ENCODE peak calls at places on chromosome 13, in ten cellular contexts. B is fibroblast of lung; J is heart left ventricle; E is upper lobe of right lung; F is tibial artery; V is breast epithelium; T is CD8-positive, alpha-beta memory T cell; S is NT2/D1; C is H1; K is psoas muscle. R is an unnamed sample.

GRCh38 chr13:87676254-87677042 is 5.3 kb downstream of the SLITRK5 start:
- DNase-seq in B (no peak), V (no peak), J (no peak), F (no peak), C (no peak), K (no peak), S (no peak), E (no peak), T (no peak), R (no peak)

GRCh38 chr13:50589651-50590054 is 253.8 kb downstream of the DLEU7 start:
- DNase-seq in B (peak; percentile 97), V (no peak), S (no peak), J (no peak), K (no peak), F (no peak), T (no peak), E (no peak), C (no peak), R (no peak)

GRCh38 chr13:110062777-110063442 is 244.0 kb downstream of the COL4A1 start:
- DNase-seq in V (no peak), T (no peak), J (no peak), K (no peak), F (no peak), S (no peak), B (no peak), C (no peak), E (no peak), R (no peak)

GRCh38 chr13:20942938-20943518 is 40.5 kb upstream of the XPO4 start:
- DNase-seq in V (no peak), F (no peak), B (no peak), J (no peak), S (no peak), C (no peak), T (no peak), E (no peak), K (no peak), R (no peak)

GRCh38 chr13:27516103-27516502 is 65.7 kb upstream of the MTIF3 start:
- DNase-seq in J (no peak), V (no peak), K (no peak), E (no peak), F (no peak), C (no peak), S (no peak), B (no peak), T (no peak), R (no peak)

GRCh38 chr13:48585456-48585840 is 52.6 kb upstream of the RCBTB2 start:
- DNase-seq in C (no peak), K (no peak), J (peak; percentile 46), T (no peak), F (no peak), E (no peak), B (peak; percentile 82), V (peak; percentile 90), S (no peak), R (no peak)

GRCh38 chr13:89393758-89394157 is 1722.6 kb downstream of the SLITRK5 start:
- DNase-seq in B (no peak), T (no peak), J (no peak), V (no peak), C (no peak), E (no peak), K (no peak), S (no peak), F (no peak), R (no peak)

GRCh38 chr13:56352356-56352755 is 788.4 kb upstream of the PRR20A start:
- DNase-seq in S (no peak), T (no peak), C (no peak), V (no peak), F (no peak), B (no peak), E (no peak), K (no peak), J (no peak), R (no peak)

GRCh38 chr13:85148009-85148408 is 651.2 kb downstream of the SLITRK6 start:
- DNase-seq in V (no peak), C (no peak), E (no peak), K (no peak), B (peak; percentile 7), J (no peak), S (no peak), F (no peak), T (no peak), R (no peak)

GRCh38 chr13:76647550-76647949 is 238.7 kb downstream of the KCTD12 start:
- DNase-seq in V (no peak), T (no peak), F (no peak), K (no peak), E (no peak), S (no peak), J (no peak), C (no peak), B (peak; percentile 42), R (no peak)

GRCh38 chr13:92843549-92843948 is 383.1 kb upstream of the GPC6 start:
- DNase-seq in B (peak; percentile 87), S (no peak), K (no peak), J (no peak), C (no peak), V (no peak), E (no peak), T (no peak), F (no peak), R (no peak)

GRCh38 chr13:32141462-32141861 is 109.9 kb downstream of the FRY start:
- DNase-seq in E (no peak), S (no peak), V (no peak), T (no peak), K (no peak), B (no peak), C (no peak), J (no peak), F (no peak), R (no peak)

GRCh38 chr13:106242554-106242953 is 292.9 kb downstream of the EFNB2 start:
- DNase-seq in F (no peak), S (no peak), V (no peak), J (no peak), E (no peak), T (no peak), B (no peak), C (no peak), K (no peak), R (no peak)

GRCh38 chr13:68026077-68026476 is 795.9 kb upstream of the PCDH9 start:
- DNase-seq in J (no peak), E (no peak), V (no peak), S (no peak), C (no peak), B (no peak), K (no peak), T (no peak), F (no peak), R (no peak)

GRCh38 chr13:113004126-113004525 is 35.1 kb downstream of the MCF2L start:
- DNase-seq in E (no peak), K (no peak), B (no peak), F (no peak), J (no peak), T (no peak), C (no peak), V (no peak), S (no peak), R (no peak)

GRCh38 chr13:47837906-47838305 is 163.2 kb downstream of the SUCLA2 start:
- DNase-seq in E (no peak), C (no peak), J (no peak), T (no peak), V (no peak), K (no peak), B (no peak), F (no peak), S (no peak), R (no peak)

GRCh38 chr13:114115796-114116195 is 16.6 kb downstream of the RASA3 start:
- DNase-seq in K (no peak), C (no peak), T (peak; percentile 42), S (no peak), F (no peak), E (peak; percentile 54), J (no peak), V (no peak), B (no peak), R (no peak)
- H3K4me1 ChIP-seq in K (peaks cover 42% of the 10 kb centered on the region), C (peaks cover 20% of the 10 kb centered on the region), T (peaks cover 73% of the 10 kb centered on the region), S (peaks cover 29% of the 10 kb centered on the region), F (peaks cover 16% of the 10 kb centered on the region), E (peaks cover 30% of the 10 kb centered on the region), J (peaks cover 10% of the 10 kb centered on the region), V (no peaks in the 10 kb centered on the region), B (peaks cover 50% of the 10 kb centered on the region), R (peaks cover 60% of the 10 kb centered on the region)

DNA sequence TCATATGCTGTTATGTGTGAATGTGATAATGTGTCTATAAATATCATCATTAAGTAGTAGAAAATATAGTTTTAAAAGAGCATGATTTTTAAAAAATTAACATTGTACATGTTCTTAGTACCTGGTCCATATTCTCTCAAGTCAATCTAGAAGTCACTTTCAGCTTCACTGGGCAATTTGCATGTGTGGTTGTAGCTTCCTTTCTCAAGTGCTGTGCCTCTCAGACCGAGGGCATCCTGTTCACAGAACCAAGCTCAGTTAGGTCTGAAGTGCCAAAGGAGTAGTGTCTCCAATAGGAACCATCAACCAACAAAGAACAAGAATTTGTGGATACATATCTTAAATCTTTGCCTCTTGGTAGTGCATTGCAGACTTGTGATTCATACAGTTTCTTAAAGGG is 541.8 kb upstream of the SLC10A2 start:
- DNase-seq in C (no peak), K (no peak), F (no peak), V (no peak), B (peak; percentile 1), T (no peak), S (no peak), J (no peak), E (no peak), R (no peak)
- H3K9me3 ChIP-seq in C (no peaks in the 10 kb centered on the region), K (no peaks in the 10 kb centered on the region), F (no peaks in the 10 kb centered on the region), V (no peaks in the 10 kb centered on the region), B (no peaks in the 10 kb centered on the region), T (no peaks in the 10 kb centered on the region), S (no peaks in the 10 kb centered on the region), J (no peaks in the 10 kb centered on the region), E (no peaks in the 10 kb centered on the region), R (no peaks in the 10 kb centered on the region)

DNA sequence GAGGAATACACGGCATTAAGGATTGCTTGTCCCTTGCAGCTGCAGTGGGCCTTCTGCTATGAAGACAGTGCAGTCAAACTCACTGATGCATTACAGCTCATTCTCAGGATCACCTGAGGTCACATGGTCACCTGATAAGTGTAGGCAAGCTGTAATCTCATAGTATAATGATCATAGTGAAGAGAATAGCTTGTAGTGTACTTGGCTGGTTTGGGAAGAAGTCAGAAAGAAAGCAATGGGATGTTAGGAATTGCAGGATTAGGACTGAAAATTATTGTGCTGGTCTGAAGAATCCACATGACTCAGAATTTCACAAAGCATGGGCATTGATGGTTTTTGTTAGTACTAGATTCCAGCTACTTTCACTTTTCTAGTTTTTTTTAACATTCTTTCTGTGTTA is 76.7 kb downstream of the MBNL2 start:
- DNase-seq in F (no peak), E (no peak), B (peak; percentile 51), J (no peak), T (no peak), S (no peak), C (no peak), K (no peak), V (no peak), R (no peak)
- H3K4me1 ChIP-seq in F (peaks cover 49% of the 10 kb centered on the region), E (peaks cover 32% of the 10 kb centered on the region), B (peaks cover 16% of the 10 kb centered on the region), J (peaks cover 87% of the 10 kb centered on the region), T (peaks cover 11% of the 10 kb centered on the region), S (no peaks in the 10 kb centered on the region), C (no peaks in the 10 kb centered on the region), K (peaks cover 78% of the 10 kb centered on the region), V (peaks cover 11% of the 10 kb centered on the region), R (peaks cover 11% of the 10 kb centered on the region)

DNA sequence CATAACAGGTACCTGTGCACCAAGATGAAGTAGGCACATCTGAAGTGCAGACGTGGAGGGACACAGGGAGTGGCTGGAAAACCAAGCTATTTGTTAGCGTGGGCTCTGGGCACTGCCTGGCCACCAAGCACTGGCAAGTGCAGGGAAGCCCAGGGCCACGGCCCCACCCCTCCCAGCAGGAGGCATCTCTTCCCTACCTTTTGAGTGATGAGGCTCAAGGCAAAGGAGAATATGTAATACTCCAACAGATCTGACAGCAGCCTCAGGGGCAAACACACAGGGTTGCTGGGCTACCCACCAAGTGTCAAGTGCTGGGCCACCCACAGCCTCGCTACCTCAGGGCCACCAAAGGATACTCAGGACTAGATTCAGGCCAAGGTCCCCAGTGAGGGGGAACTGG is 11.6 kb downstream of the TUBA3C start:
- DNase-seq in F (no peak), E (no peak), V (no peak), T (no peak), C (no peak), S (no peak), J (no peak), K (no peak), B (no peak), R (no peak)
- H3K9me3 ChIP-seq in F (no peaks in the 10 kb centered on the region), E (no peaks in the 10 kb centered on the region), V (no peaks in the 10 kb centered on the region), T (no peaks in the 10 kb centered on the region), C (peaks cover 68% of the 10 kb centered on the region), S (no peaks in the 10 kb centered on the region), J (no peaks in the 10 kb centered on the region), K (no peaks in the 10 kb centered on the region), B (no peaks in the 10 kb centered on the region), R (no peaks in the 10 kb centered on the region)